ENCODE peak calls at places on chromosome 12, in nine cellular contexts. K is NCI-H187 treated with DMSO at 0.1 percent for 48 hours; Z is cerebellar cortex; T is stimulated activated CD4-positive, alpha-beta T cell treated with anti-CD3 and anti-CD28 coated beads, Interleukin-2, amount 100 ng/mL, for 4 hours; H is GM20000; Q is GM03348; D is astrocyte of the spinal cord; I is fibroblast of the conjunctiva; G is CD4-positive, alpha-beta memory T cell. F is an unnamed sample.

GRCh38 chr12:8780389-8780788 is 42.0 kb upstream of the A2ML1 start:
- DNase-seq in Q (peak), D (peak), I (peak), G (no peak), K (no peak), H (peak), Z (peak), T (no peak), F (peak)

GRCh38 chr12:19799886-19800602 is 360.8 kb downstream of the AEBP2 start:
- DNase-seq in I (no peak), T (no peak), H (no peak), K (no peak), Z (no peak), G (no peak), D (peak), Q (no peak), F (no peak)

GRCh38 chr12:105522166-105522825 is 191.8 kb downstream of the C12orf75 start:
- DNase-seq in G (no peak), K (no peak), I (no peak), Q (peak), Z (no peak), D (peak), H (no peak), T (no peak), F (no peak)

GRCh38 chr12:45745861-45746277 is 16.4 kb downstream of the ARID2 start:
- DNase-seq in I (no peak), Q (peak), D (peak), T (no peak), G (no peak), K (no peak), H (peak), Z (no peak), F (no peak)

GRCh38 chr12:111330800-111331752 is 37.8 kb downstream of the PHETA1 start:
- DNase-seq in I (peak), T (no peak), H (peak), D (peak), G (no peak), Z (peak), K (no peak), Q (peak), F (peak)

GRCh38 chr12:108757842-108758241 is 26.5 kb upstream of the CORO1C start:
- DNase-seq in Z (no peak), K (no peak), D (no peak), I (no peak), Q (no peak), H (no peak), G (no peak), T (no peak), F (no peak)

GRCh38 chr12:45219621-45220020 is 3.7 kb downstream of the ANO6 start:
- DNase-seq in D (no peak), G (no peak), Z (no peak), K (no peak), T (no peak), H (no peak), Q (no peak), I (no peak), F (no peak)

GRCh38 chr12:54627304-54627703 is 7.4 kb downstream of the LACRT start:
- DNase-seq in H (no peak), K (no peak), G (no peak), I (no peak), Z (no peak), T (no peak), Q (no peak), D (no peak), F (no peak)

GRCh38 chr12:93183940-93184663 is 193.6 kb upstream of the NUDT4 start:
- DNase-seq in D (no peak), Z (no peak), Q (peak), T (no peak), I (no peak), G (no peak), K (no peak), H (peak), F (no peak)

GRCh38 chr12:127550271-127550670 is 716.7 kb upstream of the TMEM132C start:
- DNase-seq in I (no peak), T (no peak), K (no peak), G (no peak), D (peak), H (no peak), Z (no peak), Q (no peak), F (no peak)

GRCh38 chr12:16560273-16560672 is 45.7 kb downstream of the LMO3 start:
- DNase-seq in T (no peak), D (no peak), I (no peak), G (no peak), K (no peak), H (no peak), Q (no peak), Z (no peak), F (no peak)

F was measured in hepatocyte.